ENCODE peak calls at places on chromosomes 13 and 19, in six cellular contexts. M, G, A, N, J and O are unnamed samples.

GRCh38 chr13:50130686-50131051 is 115.4 kb downstream of the KCNRG start:
- DNase-seq in M (peak), A (peak), J (no peak), N (peak), G (no peak), O (peak)

GRCh38 chr13:73450583-73450982 is 391.8 kb downstream of the KLF5 start:
- DNase-seq in J (no peak), M (peak), A (peak), G (no peak), N (no peak), O (no peak)

GRCh38 chr13:106468948-106469590 is 66.4 kb downstream of the EFNB2 start:
- DNase-seq in N (no peak), A (no peak), G (no peak), M (no peak), J (no peak), O (no peak)

GRCh38 chr19:52444506-52444905 is 8.8 kb upstream of the ZNF578 start:
- DNase-seq in G (no peak), M (no peak), A (no peak), J (no peak), N (no peak), O (no peak)

GRCh38 chr13:47457631-47458030 is 543.4 kb downstream of the SUCLA2 start:
- DNase-seq in N (peak), J (no peak), G (no peak), A (peak), M (peak), O (peak)

GRCh38 chr13:32878172-32878571 is 138.1 kb upstream of the KL start:
- DNase-seq in J (no peak), G (no peak), M (peak), A (peak), N (peak), O (peak)

GRCh38 chr13:43804461-43805070 is 17.8 kb upstream of the ENOX1 start:
- DNase-seq in N (peak), G (no peak), J (no peak), A (peak), M (peak), O (peak)

GRCh38 chr13:38401276-38401675 is 51.6 kb downstream of the UFM1 start:
- DNase-seq in A (no peak), M (no peak), N (no peak), J (no peak), G (no peak), O (peak)

GRCh38 chr19:39320948-39321831 is 527 bp upstream of the LRFN1 start:
- DNase-seq in A (no peak), N (no peak), G (no peak), M (no peak), J (no peak), O (no peak)

GRCh38 chr19:34943861-34944573 is 17.3 kb downstream of the ZNF30 start:
- DNase-seq in G (no peak), N (no peak), A (no peak), M (no peak), J (no peak), O (no peak)

GRCh38 chr19:18743281-18743825 is 47.8 kb downstream of the COMP start:
- DNase-seq in J (peak), A (peak), G (no peak), M (no peak), N (peak), O (no peak)

GRCh38 chr13:50574731-50575130 is 268.8 kb downstream of the DLEU7 start:
- DNase-seq in G (no peak), M (peak), A (no peak), N (peak), J (no peak), O (peak)

GRCh38 chr19:6402834-6403608 is 10.1 kb upstream of the GTF2F1 start:
- DNase-seq in N (peak), M (peak), A (no peak), G (no peak), J (no peak), O (peak)

GRCh38 chr19:3055741-3056453 is 6.4 kb downstream of the TLE5 start:
- DNase-seq in J (peak), A (peak), N (no peak), M (no peak), G (no peak), O (no peak)

GRCh38 chr19:50894478-50895356 is 16.5 kb downstream of the KLK4 start:
- DNase-seq in J (no peak), A (no peak), G (no peak), M (no peak), N (no peak), O (no peak)

GRCh38 chr13:21735621-21736401 is 64.9 kb downstream of the FGF9 start:
- DNase-seq in A (no peak), M (no peak), G (no peak), J (no peak), N (no peak), O (no peak)

GRCh38 chr19:40625406-40626120 is 24.4 kb downstream of the LTBP4 start:
- DNase-seq in J (no peak), A (no peak), M (no peak), N (no peak), G (no peak), O (no peak)

GRCh38 chr19:39506944-39507714 is 7.8 kb upstream of the SELENOV start:
- DNase-seq in A (peak), G (no peak), J (no peak), N (peak), M (peak), O (peak)

GRCh38 chr13:97298816-97299215 is 76.7 kb downstream of the MBNL2 start:
- DNase-seq in J (no peak), G (no peak), A (no peak), N (peak), M (no peak), O (peak)

GRCh38 chr19:2048959-2049740 is 1.9 kb downstream of the MKNK2 start:
- DNase-seq in N (no peak), J (peak), G (no peak), M (peak), A (no peak), O (no peak)

GRCh38 chr13:25501231-25501630 is 129.5 kb downstream of the ATP8A2 start:
- DNase-seq in N (no peak), A (no peak), J (no peak), G (no peak), M (no peak), O (no peak)

GRCh38 chr19:18499055-18499775 is 22.7 kb downstream of the ELL start:
- DNase-seq in J (no peak), M (no peak), A (no peak), G (no peak), N (no peak), O (no peak)

GRCh38 chr13:98328511-98328910 is 151.4 kb upstream of the RNF113B start:
- DNase-seq in M (no peak), N (no peak), J (no peak), A (no peak), G (no peak), O (no peak)

GRCh38 chr19:28511655-28512054 is 701.3 kb downstream of the UQCRFS1 start:
- DNase-seq in N (no peak), J (no peak), A (no peak), G (no peak), M (no peak), O (no peak)

GRCh38 chr13:62643799-62644484 is 1228.3 kb upstream of the PCDH20 start:
- DNase-seq in G (no peak), M (no peak), J (no peak), N (no peak), A (no peak), O (no peak)

GRCh38 chr13:34591801-34592454 is 350.1 kb upstream of the NBEA start:
- DNase-seq in M (no peak), A (no peak), N (no peak), J (no peak), G (no peak), O (no peak)

GRCh38 chr13:25951831-25952230 is 100.0 kb downstream of the SHISA2 start:
- DNase-seq in G (no peak), N (no peak), A (no peak), M (no peak), J (no peak), O (no peak)

GRCh38 chr19:44580366-44580895 is 32.9 kb upstream of the IGSF23 start:
- DNase-seq in J (no peak), G (no peak), A (no peak), M (no peak), N (no peak), O (no peak)

GRCh38 chr13:36251528-36251927 is 37.2 kb upstream of the SOHLH2 start:
- DNase-seq in G (no peak), N (peak), M (peak), J (no peak), A (peak), O (peak)

GRCh38 chr19:28196961-28197360 is 1016.0 kb downstream of the UQCRFS1 start:
- DNase-seq in A (no peak), G (no peak), M (no peak), N (no peak), J (no peak), O (no peak)

GRCh38 chr13:63696055-63696454 is 2280.4 kb upstream of the PCDH20 start:
- DNase-seq in J (no peak), A (no peak), M (peak), N (peak), G (no peak), O (no peak)

GRCh38 chr13:113879506-113880360 is 15.9 kb upstream of the GAS6 start:
- DNase-seq in M (no peak), A (no peak), G (no peak), J (peak), N (no peak), O (no peak)

GRCh38 chr13:90738881-90739280 is 608.6 kb upstream of the MIR17HG start:
- DNase-seq in G (no peak), A (no peak), M (no peak), N (no peak), J (no peak), O (no peak)

GRCh38 chr13:113653264-113654174 is 4.5 kb downstream of the ATP4B start:
- DNase-seq in J (no peak), A (no peak), G (no peak), N (no peak), M (no peak), O (no peak)

GRCh38 chr19:49614096-49614857 is 23.3 kb downstream of the PRR12 start:
- DNase-seq in G (no peak), J (no peak), A (peak), N (peak), M (peak), O (peak)

GRCh38 chr13:110000534-110001345 is 214.4 kb upstream of the IRS2 start:
- DNase-seq in N (no peak), G (no peak), M (no peak), A (no peak), J (no peak), O (peak)

DNA sequence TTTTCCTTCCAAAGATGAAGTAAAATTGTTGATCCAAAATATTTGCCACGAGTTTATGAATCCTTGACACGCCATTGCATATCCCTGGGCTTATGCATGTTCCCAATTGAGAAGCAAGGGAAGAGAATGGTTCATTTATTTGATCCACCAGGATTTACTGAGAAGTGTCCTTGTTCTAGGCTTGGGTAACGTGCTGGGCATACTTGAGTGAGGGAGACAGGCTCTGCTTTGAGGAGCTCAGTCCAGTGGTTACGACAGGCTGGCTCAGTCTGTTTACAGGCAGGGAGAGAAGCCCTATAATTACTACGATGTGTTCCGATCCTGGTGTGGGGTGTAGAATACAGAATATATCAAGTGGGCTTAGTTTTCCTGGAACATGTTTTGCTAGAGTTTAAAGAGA is 6.3 kb upstream of the PNMA8C start:
- DNase-seq in M (no peak), N (no peak), A (no peak), J (no peak), G (no peak), O (no peak)
- H3K4me3 ChIP-seq in M (no peak), N (no peak), A (no peak), J (no peak), G (no peak), O (no peak)

GRCh38 chr19:14475251-14476073 is at the start of gene PTGER1:
- DNase-seq in G (no peak), A (no peak), M (peak), J (no peak), N (peak), O (peak)
- H3K4me3 ChIP-seq in G (peak), A (no peak), M (no peak), J (no peak), N (peak), O (peak)

GRCh38 chr19:42241279-42241678 is 1.1 kb downstream of the GSK3A start:
- DNase-seq in J (no peak), N (no peak), M (no peak), G (no peak), A (no peak), O (no peak)
- H3K4me3 ChIP-seq in J (peak), N (peak), M (peak), G (peak), A (peak), O (peak)

DNA sequence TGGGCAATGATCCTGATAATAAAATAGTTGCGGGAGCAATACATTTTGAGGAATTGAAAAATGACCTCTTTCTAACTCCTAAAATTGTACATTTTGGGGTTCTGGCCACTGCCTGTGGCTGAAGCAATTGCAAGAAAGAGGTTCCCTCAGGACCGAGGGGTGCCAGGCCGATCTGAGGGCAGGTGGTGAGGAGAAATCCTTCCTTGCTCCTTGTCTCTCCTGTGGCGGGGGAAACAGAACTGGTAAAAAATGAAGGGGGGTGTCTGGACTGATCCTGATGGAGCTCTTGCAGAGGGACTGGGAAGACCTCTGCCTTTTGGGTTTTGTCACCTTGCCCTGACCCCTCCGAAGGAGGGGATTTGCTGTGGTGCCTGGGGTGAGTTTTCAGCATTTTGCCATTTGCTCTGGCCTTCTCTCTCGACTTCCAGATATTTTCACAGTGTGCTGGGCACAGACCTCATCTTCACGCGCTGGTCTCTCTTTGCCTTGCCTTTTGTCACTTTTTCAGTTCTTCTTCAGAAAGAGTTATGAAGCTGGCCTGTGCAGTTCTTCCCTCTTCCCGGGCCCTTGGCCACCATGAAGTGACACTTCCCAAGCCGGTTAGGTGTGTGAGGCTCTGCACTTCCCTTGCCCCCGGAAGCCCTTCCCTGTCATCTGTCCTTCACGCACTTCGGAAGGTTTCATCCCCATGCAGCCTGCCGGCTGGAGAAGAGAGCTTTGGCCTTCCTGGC is 22.2 kb downstream of the NFIX start:
- DNase-seq in A (no peak), J (no peak), N (peak), M (no peak), G (no peak), O (no peak)
- H3K4me3 ChIP-seq in A (no peak), J (no peak), N (peak), M (no peak), G (no peak), O (peak)

GRCh38 chr13:27791901-27792392 is 336 bp upstream of the GSX1 start:
- DNase-seq in N (no peak), J (no peak), M (no peak), A (no peak), G (no peak), O (no peak)
- H3K4me3 ChIP-seq in N (no peak), J (no peak), M (no peak), A (no peak), G (peak), O (no peak)

GRCh38 chr13:105144020-105144419 is 1391.4 kb downstream of the EFNB2 start:
- DNase-seq in M (no peak), G (no peak), J (no peak), A (no peak), N (no peak), O (no peak)

GRCh38 chr13:105139048-105139379 is 1396.4 kb downstream of the EFNB2 start:
- DNase-seq in G (no peak), M (no peak), J (no peak), N (no peak), A (no peak), O (no peak)

GRCh38 chr13:105142556-105142955 is 1392.9 kb downstream of the EFNB2 start:
- DNase-seq in G (no peak), J (no peak), M (no peak), A (no peak), N (no peak), O (no peak)

GRCh38 chr13:105135852-105136251 is 1399.6 kb downstream of the EFNB2 start:
- DNase-seq in G (no peak), N (no peak), M (no peak), A (no peak), J (no peak), O (no peak)

DNA sequence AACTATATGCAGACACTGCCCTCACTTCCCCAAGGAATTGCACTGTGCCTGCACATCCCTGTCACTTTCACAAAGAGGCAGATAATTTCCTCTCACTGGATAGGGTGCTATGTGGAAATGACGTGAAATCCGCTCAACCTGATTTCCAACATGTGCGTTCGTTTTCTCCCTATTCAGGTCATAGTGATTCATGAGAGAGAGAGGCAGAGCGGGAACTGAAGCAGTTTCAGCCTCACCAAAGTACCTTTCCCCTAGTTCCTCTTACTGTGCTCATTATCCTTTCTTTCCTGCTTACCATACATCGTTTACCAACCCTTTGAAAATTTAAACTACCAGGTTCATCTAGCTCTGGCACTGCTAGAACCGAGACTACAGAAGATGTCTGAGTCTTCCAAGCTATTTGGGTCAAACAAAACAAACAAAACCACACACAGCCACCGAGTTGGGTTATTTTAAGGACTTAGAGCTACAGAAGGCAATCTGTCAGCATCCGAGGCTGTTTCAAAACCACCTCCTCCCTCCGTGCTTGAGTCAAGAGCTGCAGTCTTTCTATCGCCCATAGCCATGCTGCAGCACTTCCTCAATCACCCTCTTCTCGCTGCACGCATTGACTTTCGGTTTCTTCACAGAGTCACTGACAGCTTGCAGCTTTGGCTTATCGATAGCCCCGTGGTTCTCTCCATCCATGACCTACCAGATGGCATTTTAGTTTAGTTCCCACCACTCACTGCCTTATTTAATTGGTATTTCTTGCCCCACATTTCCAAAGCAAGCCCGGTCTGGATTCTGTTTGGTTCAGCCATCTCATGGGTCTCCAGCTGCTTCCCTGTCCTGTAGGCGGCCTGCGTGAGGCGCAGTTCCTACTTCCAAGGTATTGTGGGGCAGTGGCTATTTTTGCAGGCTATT is 1395.8 kb downstream of the EFNB2 start:
- DNase-seq in G (peak), A (peak), N (peak), M (peak), J (peak), O (peak)
- H3K4me3 ChIP-seq in G (peak), A (no peak), N (no peak), M (peak), J (peak), O (peak)

GRCh38 chr19:14385492-14385891 is 4.2 kb downstream of the ADGRE5 start:
- DNase-seq in G (no peak), J (no peak), M (no peak), N (no peak), A (no peak), O (no peak)

GRCh38 chr19:14381689-14382474 is 638 bp downstream of the ADGRE5 start:
- DNase-seq in J (peak), G (peak), N (peak), A (peak), M (peak), O (peak)

GRCh38 chr19:14383898-14384669 is 2.8 kb downstream of the ADGRE5 start:
- DNase-seq in A (peak), J (no peak), M (peak), G (peak), N (peak), O (peak)

GRCh38 chr19:14378890-14379289 is 2.4 kb upstream of the ADGRE5 start:
- DNase-seq in M (no peak), G (no peak), J (no peak), N (no peak), A (no peak), O (no peak)

GRCh38 chr19:14383556-14383897 is 2.3 kb downstream of the ADGRE5 start:
- DNase-seq in M (peak), J (no peak), A (no peak), G (no peak), N (peak), O (peak)
- H3K4me3 ChIP-seq in M (no peak), J (no peak), A (no peak), G (peak), N (peak), O (peak)

DNA sequence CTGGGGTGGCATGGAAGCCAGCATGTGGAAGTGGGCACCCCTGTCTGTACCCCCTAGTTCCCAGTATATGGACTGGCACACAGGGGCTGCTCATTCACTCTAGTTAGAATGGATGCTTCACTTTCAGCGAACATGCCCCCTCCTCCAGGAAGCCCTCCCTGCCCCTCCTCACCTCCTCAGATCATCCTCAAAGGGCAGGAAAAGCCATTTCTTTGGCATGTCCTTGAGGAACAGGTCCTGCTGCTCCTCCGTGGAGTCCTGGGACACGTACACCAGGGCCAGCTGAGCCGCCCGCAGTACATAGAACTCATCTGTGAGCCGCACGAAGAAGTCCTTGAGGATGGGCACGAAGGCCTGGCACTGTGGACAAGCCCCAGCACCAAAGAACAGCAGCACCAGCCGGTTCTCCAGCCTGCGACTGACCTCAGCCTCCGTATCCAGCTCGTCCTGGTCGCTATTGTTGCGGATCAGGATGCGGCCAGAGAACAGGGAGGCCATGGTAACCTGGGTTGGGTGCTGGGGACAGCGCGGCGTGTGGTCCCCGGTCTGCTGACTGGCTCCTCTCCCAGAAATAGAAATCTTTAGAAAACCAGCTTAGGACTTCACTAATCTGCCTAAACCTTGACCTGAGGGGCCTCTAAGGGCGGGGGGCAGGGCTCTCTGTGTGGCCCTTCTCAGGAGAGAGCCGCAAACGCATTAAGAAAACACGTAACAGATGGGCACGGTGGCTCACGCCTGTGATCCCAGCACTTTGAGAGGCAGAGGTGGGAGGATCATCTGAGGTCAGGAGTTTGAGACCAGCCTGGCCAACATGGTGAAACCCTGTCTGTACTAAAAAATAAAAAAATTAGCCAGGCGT is at the start of gene NXNL1:
- DNase-seq in A (no peak), N (no peak), G (no peak), J (no peak), M (no peak), O (no peak)
- H3K4me3 ChIP-seq in A (no peak), N (no peak), G (no peak), J (no peak), M (no peak), O (no peak)